ENCODE peak calls at places on chromosome 1, in nine cellular contexts. S, B, C, F, V, I, Q, X and L are unnamed samples.

GRCh38 chr1:228332797-228333738 is 73.6 kb downstream of the TRIM11 start:
- DNase-seq in F (no peak), S (no peak), X (no peak), B (no peak), I (peak), C (no peak), V (no peak), Q (no peak), L (no peak)

GRCh38 chr1:203302894-203303293 is 2.4 kb upstream of the BTG2 start:
- DNase-seq in F (no peak), I (no peak), B (no peak), C (no peak), S (no peak), V (no peak), X (no peak), Q (no peak), L (no peak)

GRCh38 chr1:103461171-103462105 is 64.1 kb upstream of the RNPC3 start:
- DNase-seq in I (no peak), F (no peak), C (peak), S (no peak), V (peak), B (peak), X (peak), Q (no peak), L (no peak)

GRCh38 chr1:240199758-240200655 is 108.3 kb downstream of the FMN2 start:
- DNase-seq in I (no peak), B (no peak), Q (no peak), S (no peak), F (no peak), V (no peak), X (no peak), C (no peak), L (no peak)

GRCh38 chr1:71834570-71835441 is 447.5 kb downstream of the NEGR1 start:
- DNase-seq in F (no peak), S (peak), C (no peak), X (no peak), Q (no peak), I (peak), B (peak), V (no peak), L (no peak)

GRCh38 chr1:106978477-106979322 is 77.8 kb upstream of the PRMT6 start:
- DNase-seq in X (no peak), V (no peak), Q (no peak), B (peak), C (no peak), I (no peak), F (no peak), S (no peak), L (no peak)

GRCh38 chr1:184866991-184867788 is 107.1 kb downstream of the NIBAN1 start:
- DNase-seq in V (peak), C (peak), B (no peak), Q (peak), F (no peak), X (peak), I (no peak), S (peak), L (peak)

GRCh38 chr1:12141533-12141855 is 25.3 kb upstream of the TNFRSF1B start:
- DNase-seq in Q (no peak), S (no peak), B (no peak), X (no peak), C (no peak), I (no peak), V (no peak), F (no peak), L (no peak)

GRCh38 chr1:66354311-66354922 is 179.5 kb upstream of the SGIP1 start:
- DNase-seq in F (no peak), I (no peak), X (no peak), C (no peak), B (no peak), S (no peak), Q (no peak), V (no peak), L (no peak)

GRCh38 chr1:170598618-170599017 is 65.3 kb upstream of the PRRX1 start:
- DNase-seq in C (no peak), I (no peak), B (no peak), F (no peak), S (no peak), X (no peak), V (no peak), Q (no peak), L (no peak)

GRCh38 chr1:33244143-33244808 is 12.0 kb upstream of the ZNF362 start:
- DNase-seq in F (no peak), Q (no peak), S (no peak), I (no peak), B (no peak), X (no peak), V (no peak), C (no peak), L (no peak)

GRCh38 chr1:2072891-2073290 is 22.7 kb downstream of the PRKCZ start:
- DNase-seq in V (no peak), F (no peak), S (no peak), Q (no peak), I (no peak), X (no peak), B (no peak), C (no peak), L (no peak)

GRCh38 chr1:156402621-156403020 is 33.6 kb downstream of the RHBG start:
- DNase-seq in Q (no peak), I (no peak), V (no peak), C (no peak), B (no peak), F (no peak), S (no peak), X (no peak), L (no peak)

GRCh38 chr1:169466259-169467230 is 19.2 kb downstream of the SLC19A2 start:
- DNase-seq in F (no peak), B (peak), Q (no peak), V (peak), X (peak), I (no peak), C (peak), S (peak), L (peak)

GRCh38 chr1:32828341-32828740 is 10.9 kb downstream of the S100PBP start:
- DNase-seq in C (peak), Q (no peak), V (no peak), B (no peak), S (no peak), F (no peak), I (no peak), X (no peak), L (no peak)

GRCh38 chr1:187481581-187482148 is 652.9 kb downstream of the PLA2G4A start:
- DNase-seq in F (no peak), B (no peak), I (no peak), S (no peak), Q (no peak), C (no peak), V (no peak), X (no peak), L (no peak)

GRCh38 chr1:20361805-20362381 is 71.2 kb downstream of the VWA5B1 start:
- DNase-seq in S (peak), B (peak), C (peak), V (peak), F (peak), I (peak), X (peak), Q (no peak), L (peak)

GRCh38 chr1:209187589-209187988 is 395.9 kb upstream of the CAMK1G start:
- DNase-seq in B (no peak), F (no peak), I (no peak), S (no peak), V (no peak), X (no peak), Q (no peak), C (no peak), L (no peak)

GRCh38 chr1:228016181-228016510 is 9.3 kb downstream of the WNT3A start:
- DNase-seq in Q (no peak), I (peak), S (no peak), X (peak), B (no peak), V (no peak), C (no peak), F (no peak), L (no peak)

GRCh38 chr1:173127369-173128307 is 76.9 kb upstream of the TNFSF18 start:
- DNase-seq in B (no peak), X (no peak), I (no peak), V (no peak), S (peak), C (no peak), F (no peak), Q (no peak), L (no peak)

GRCh38 chr1:70134148-70134547 is 71.2 kb downstream of the LRRC40 start:
- DNase-seq in Q (no peak), X (no peak), F (no peak), I (no peak), V (no peak), C (no peak), S (no peak), B (no peak), L (no peak)

GRCh38 chr1:168136709-168137514 is at the start of gene GPR161:
- DNase-seq in S (peak), V (no peak), F (peak), C (peak), X (peak), I (peak), Q (no peak), B (peak), L (peak)